ENCODE peak calls at places on chromosome 11, in seven cellular contexts. One of them, this sample, is unnamed.
A peak's percentile ranks its signal among the peaks of the same experiment; 100 is the strongest.

GRCh38 chr11:61495801-61496601 is 12.5 kb upstream of the LRRC10B start:
- DNase-seq in mesothelial cell of epicardium: no peak
- DNase-seq in spleen: no peak
- DNase-seq in AG10803: no peak
- DNase-seq in HFFc6: no peak
- DNase-seq in endothelial cell: no peak
- DNase-seq in lower lobe of right lung: no peak
- DNase-seq in this sample: no peak

GRCh38 chr11:15327786-15328231 is 213.1 kb downstream of the INSC start:
- DNase-seq in HFFc6: no peak
- DNase-seq in mesothelial cell of epicardium: peak; percentile 45
- DNase-seq in spleen: no peak
- DNase-seq in lower lobe of right lung: peak; percentile 52
- DNase-seq in AG10803: peak; percentile 3
- DNase-seq in endothelial cell: peak; percentile 84
- DNase-seq in this sample: peak; percentile 77

GRCh38 chr11:125532668-125533067 is 36.6 kb upstream of the FEZ1 start:
- DNase-seq in endothelial cell: no peak
- DNase-seq in HFFc6: no peak
- DNase-seq in spleen: no peak
- DNase-seq in AG10803: no peak
- DNase-seq in lower lobe of right lung: no peak
- DNase-seq in mesothelial cell of epicardium: no peak
- DNase-seq in this sample: no peak

GRCh38 chr11:103114836-103115235 is 5.6 kb downstream of the DYNC2H1 start:
- DNase-seq in spleen: no peak
- DNase-seq in AG10803: no peak
- DNase-seq in HFFc6: no peak
- DNase-seq in mesothelial cell of epicardium: no peak
- DNase-seq in lower lobe of right lung: no peak
- DNase-seq in endothelial cell: no peak
- DNase-seq in this sample: no peak

GRCh38 chr11:73729594-73730206 is 31.2 kb downstream of the RAB6A start:
- DNase-seq in AG10803: no peak
- DNase-seq in mesothelial cell of epicardium: no peak
- DNase-seq in lower lobe of right lung: no peak
- DNase-seq in spleen: no peak
- DNase-seq in HFFc6: no peak
- DNase-seq in endothelial cell: peak; percentile 35
- DNase-seq in this sample: peak; percentile 22

GRCh38 chr11:13635804-13636203 is 32.7 kb upstream of the FAR1 start:
- DNase-seq in HFFc6: no peak
- DNase-seq in AG10803: no peak
- DNase-seq in endothelial cell: no peak
- DNase-seq in lower lobe of right lung: no peak
- DNase-seq in mesothelial cell of epicardium: no peak
- DNase-seq in spleen: no peak
- DNase-seq in this sample: no peak

GRCh38 chr11:694563-695331 is at the start of gene DEAF1:
- DNase-seq in mesothelial cell of epicardium: peak; percentile 99
- DNase-seq in AG10803: peak; percentile 94
- DNase-seq in endothelial cell: peak; percentile 100
- DNase-seq in spleen: peak; percentile 100
- DNase-seq in HFFc6: peak; percentile 97
- DNase-seq in lower lobe of right lung: peak; percentile 99
- DNase-seq in this sample: peak; percentile 99

GRCh38 chr11:2580444-2581050 is 119.2 kb downstream of the KCNQ1OT1 start:
- DNase-seq in mesothelial cell of epicardium: peak; percentile 19
- DNase-seq in HFFc6: no peak
- DNase-seq in endothelial cell: no peak
- DNase-seq in lower lobe of right lung: peak; percentile 35
- DNase-seq in AG10803: no peak
- DNase-seq in spleen: peak; percentile 63
- DNase-seq in this sample: no peak

GRCh38 chr11:65898656-65899355 is 1.4 kb downstream of the FOSL1 start:
- DNase-seq in lower lobe of right lung: peak; percentile 15
- DNase-seq in HFFc6: no peak
- DNase-seq in mesothelial cell of epicardium: no peak
- DNase-seq in spleen: no peak
- DNase-seq in endothelial cell: no peak
- DNase-seq in AG10803: peak; percentile 62
- DNase-seq in this sample: no peak

DNA sequence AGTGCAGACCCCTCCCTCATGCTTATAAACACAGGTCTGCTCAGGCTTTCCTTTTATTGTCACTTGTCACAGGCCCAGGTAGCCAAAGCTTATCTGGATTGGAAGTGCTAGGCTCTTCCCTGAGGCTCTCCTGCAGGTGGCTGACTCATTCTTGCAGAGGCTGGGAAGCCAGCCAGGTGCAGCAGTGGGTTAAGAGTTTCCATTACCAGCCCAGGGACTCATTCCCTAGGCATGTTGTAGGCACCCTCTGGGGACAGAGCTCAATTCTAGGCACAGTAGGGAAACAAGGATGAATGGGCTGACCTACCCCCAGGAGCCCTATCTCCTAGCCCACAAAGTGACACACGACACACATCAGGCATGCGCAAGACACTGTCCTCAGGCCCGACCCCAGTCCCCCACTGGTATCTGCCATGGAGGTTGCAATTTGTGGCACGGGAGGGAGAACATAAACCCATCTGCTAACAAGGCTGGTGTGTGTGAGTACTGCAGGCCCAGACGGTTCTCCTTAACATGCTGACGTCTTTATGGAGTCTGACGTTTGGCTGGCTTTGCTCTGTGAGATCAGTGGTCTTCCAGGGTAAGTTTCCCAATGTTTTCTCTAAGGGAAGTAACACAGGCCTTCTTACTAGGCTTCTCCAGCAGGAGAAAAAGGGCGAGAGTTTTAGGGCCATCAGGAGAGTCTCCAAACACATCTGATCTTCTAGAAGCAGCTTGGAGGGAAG is 94.2 kb downstream of the ABTB2 start:
- DNase-seq in endothelial cell: no peak
- DNase-seq in mesothelial cell of epicardium: no peak
- DNase-seq in AG10803: peak; percentile 70
- DNase-seq in HFFc6: peak; percentile 68
- DNase-seq in lower lobe of right lung: peak; percentile 73
- DNase-seq in spleen: no peak
- DNase-seq in this sample: no peak
- TF ChIP-seq CTCF in endothelial cell: no peak
- TF ChIP-seq CTCF in mesothelial cell of epicardium: no peak
- TF ChIP-seq CTCF in AG10803: no peak
- TF ChIP-seq CTCF in HFFc6: no peak
- TF ChIP-seq CTCF in lower lobe of right lung: no peak
- TF ChIP-seq CTCF in spleen: no peak
- TF ChIP-seq CTCF in this sample: no peak

GRCh38 chr11:75497788-75498404 is 27.8 kb downstream of the GDPD5 start:
- DNase-seq in lower lobe of right lung: no peak
- DNase-seq in endothelial cell: no peak
- DNase-seq in spleen: no peak
- DNase-seq in AG10803: no peak
- DNase-seq in mesothelial cell of epicardium: no peak
- DNase-seq in HFFc6: no peak
- DNase-seq in this sample: no peak

GRCh38 chr11:75492181-75492820 is 33.4 kb downstream of the GDPD5 start:
- DNase-seq in AG10803: no peak
- DNase-seq in mesothelial cell of epicardium: no peak
- DNase-seq in endothelial cell: peak; percentile 28
- DNase-seq in HFFc6: no peak
- DNase-seq in lower lobe of right lung: no peak
- DNase-seq in spleen: peak; percentile 85
- DNase-seq in this sample: no peak

GRCh38 chr11:75499423-75500305 is 26.1 kb downstream of the GDPD5 start:
- DNase-seq in AG10803: peak; percentile 98
- DNase-seq in HFFc6: peak; percentile 95
- DNase-seq in mesothelial cell of epicardium: no peak
- DNase-seq in endothelial cell: no peak
- DNase-seq in spleen: no peak
- DNase-seq in lower lobe of right lung: no peak
- DNase-seq in this sample: no peak

GRCh38 chr11:75498556-75499255 is 27.0 kb downstream of the GDPD5 start:
- DNase-seq in mesothelial cell of epicardium: no peak
- DNase-seq in HFFc6: peak; percentile 13
- DNase-seq in spleen: no peak
- DNase-seq in AG10803: peak; percentile 56
- DNase-seq in lower lobe of right lung: no peak
- DNase-seq in endothelial cell: no peak
- DNase-seq in this sample: no peak

DNA sequence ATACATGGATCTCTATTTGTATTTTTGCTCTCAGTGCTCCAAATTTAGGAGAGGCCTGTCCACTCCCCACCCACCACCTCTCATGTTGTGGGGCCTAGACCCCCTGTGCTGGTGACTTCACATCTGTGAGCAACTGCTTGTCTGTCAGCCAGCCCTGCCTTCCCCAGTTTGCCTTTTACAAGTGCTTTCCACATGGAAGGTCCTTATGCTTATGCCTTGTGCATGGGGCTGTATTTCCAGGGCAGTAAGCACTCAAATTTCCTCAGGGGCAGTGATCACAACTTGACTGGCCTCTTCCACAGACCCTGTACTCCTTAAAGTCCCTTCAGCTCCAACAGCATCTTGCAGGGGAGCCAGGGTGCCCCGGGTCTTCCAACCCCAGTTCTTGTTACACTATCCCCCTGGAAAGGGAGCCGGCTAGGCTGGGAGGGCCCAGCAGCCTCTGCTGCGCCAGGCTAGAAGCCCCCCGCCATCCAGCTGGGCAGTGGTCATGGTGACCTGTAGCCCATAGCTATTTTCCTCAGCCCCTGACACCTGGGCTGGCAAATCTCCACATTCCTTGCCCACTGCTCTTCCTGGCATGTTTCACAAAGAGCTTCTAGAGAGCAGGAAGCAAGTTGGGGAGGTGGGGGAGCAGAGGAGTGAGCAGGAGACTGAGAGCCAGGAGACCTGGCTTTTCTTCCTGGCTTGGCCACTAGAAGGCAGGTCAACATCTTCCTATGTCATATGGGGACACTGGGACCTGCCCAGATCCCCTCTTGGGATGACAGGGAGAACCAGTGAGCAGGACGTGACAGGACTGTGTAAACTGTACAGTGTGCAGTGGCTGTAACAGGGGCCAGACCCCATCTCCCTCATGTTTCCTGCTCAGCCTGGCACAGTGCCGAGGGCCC is 29.7 kb downstream of the GDPD5 start:
- DNase-seq in endothelial cell: peak; percentile 33
- DNase-seq in HFFc6: no peak
- DNase-seq in spleen: no peak
- DNase-seq in AG10803: no peak
- DNase-seq in mesothelial cell of epicardium: no peak
- DNase-seq in lower lobe of right lung: no peak
- DNase-seq in this sample: no peak
- TF ChIP-seq CTCF in endothelial cell: no peak
- TF ChIP-seq CTCF in HFFc6: no peak
- TF ChIP-seq CTCF in spleen: no peak
- TF ChIP-seq CTCF in AG10803: no peak
- TF ChIP-seq CTCF in mesothelial cell of epicardium: no peak
- TF ChIP-seq CTCF in lower lobe of right lung: peak; percentile 6
- TF ChIP-seq CTCF in this sample: no peak

GRCh38 chr11:68932933-68933577 is 29.4 kb downstream of the IGHMBP2 start:
- DNase-seq in lower lobe of right lung: no peak
- DNase-seq in HFFc6: no peak
- DNase-seq in spleen: peak; percentile 40
- DNase-seq in mesothelial cell of epicardium: no peak
- DNase-seq in endothelial cell: no peak
- DNase-seq in AG10803: no peak
- DNase-seq in this sample: no peak
- TF ChIP-seq CTCF in lower lobe of right lung: no peak
- TF ChIP-seq CTCF in HFFc6: no peak
- TF ChIP-seq CTCF in spleen: no peak
- TF ChIP-seq CTCF in mesothelial cell of epicardium: no peak
- TF ChIP-seq CTCF in endothelial cell: no peak
- TF ChIP-seq CTCF in AG10803: no peak
- TF ChIP-seq CTCF in this sample: no peak

DNA sequence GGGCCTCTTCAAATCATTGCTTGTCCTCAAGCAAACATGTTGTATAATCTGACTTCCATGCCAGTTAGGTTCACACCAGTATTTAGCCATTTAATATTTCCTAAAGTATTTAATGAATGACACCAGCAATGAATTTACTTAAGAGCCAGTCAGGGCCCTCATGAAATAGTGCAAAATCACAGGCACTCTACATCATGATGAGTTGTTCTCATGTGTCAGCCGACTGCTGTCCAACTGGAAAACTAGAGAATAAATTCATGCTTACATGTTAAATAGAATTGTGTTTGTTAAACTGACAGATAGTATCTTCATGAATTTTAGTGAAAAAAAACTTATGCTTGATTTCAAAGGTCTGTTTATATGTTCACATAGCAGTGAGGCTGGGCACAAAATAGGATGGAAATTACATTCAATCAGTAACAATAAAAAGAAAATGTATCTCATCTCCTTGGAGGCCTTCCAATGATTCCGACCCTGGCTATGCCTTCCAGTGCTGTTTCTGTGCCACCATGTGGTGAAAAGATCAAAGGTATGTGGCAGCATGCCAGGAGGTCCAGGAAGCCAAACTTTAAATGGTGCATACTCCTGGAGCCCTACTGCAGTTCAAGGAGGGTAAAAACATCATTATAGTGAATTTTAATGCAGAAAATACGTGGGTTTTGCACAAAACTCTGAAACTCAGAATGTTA is 45.2 kb downstream of the CTSC start:
- DNase-seq in HFFc6: no peak
- DNase-seq in spleen: no peak
- DNase-seq in AG10803: no peak
- DNase-seq in lower lobe of right lung: no peak
- DNase-seq in endothelial cell: no peak
- DNase-seq in mesothelial cell of epicardium: no peak
- DNase-seq in this sample: no peak
- TF ChIP-seq CTCF in HFFc6: no peak
- TF ChIP-seq CTCF in spleen: no peak
- TF ChIP-seq CTCF in AG10803: no peak
- TF ChIP-seq CTCF in lower lobe of right lung: no peak
- TF ChIP-seq CTCF in endothelial cell: no peak
- TF ChIP-seq CTCF in mesothelial cell of epicardium: no peak
- TF ChIP-seq CTCF in this sample: no peak

DNA sequence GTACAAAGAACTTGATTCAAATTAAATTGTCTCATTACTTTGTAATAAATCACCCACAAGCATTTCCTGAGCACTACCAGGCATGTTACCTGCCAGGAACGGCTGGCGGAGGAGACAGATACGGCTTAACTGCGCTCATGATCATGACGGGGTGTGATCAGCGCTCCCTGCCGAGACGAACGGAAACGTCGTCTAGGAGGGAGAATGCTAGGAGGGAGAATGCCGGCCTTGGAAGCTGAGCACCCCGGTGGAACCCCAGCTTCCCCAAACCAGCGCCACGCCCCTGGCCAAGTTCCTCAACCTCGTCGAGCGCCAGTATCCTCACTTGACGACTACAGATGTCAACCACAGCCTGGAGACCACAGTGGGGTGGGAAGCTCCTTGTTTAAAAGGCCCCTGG is 272.8 kb downstream of the CTTN start:
- DNase-seq in lower lobe of right lung: peak; percentile 44
- DNase-seq in spleen: no peak
- DNase-seq in mesothelial cell of epicardium: no peak
- DNase-seq in endothelial cell: no peak
- DNase-seq in HFFc6: no peak
- DNase-seq in AG10803: no peak
- DNase-seq in this sample: no peak
- TF ChIP-seq CTCF in lower lobe of right lung: no peak
- TF ChIP-seq CTCF in spleen: no peak
- TF ChIP-seq CTCF in mesothelial cell of epicardium: no peak
- TF ChIP-seq CTCF in endothelial cell: no peak
- TF ChIP-seq CTCF in HFFc6: no peak
- TF ChIP-seq CTCF in AG10803: no peak
- TF ChIP-seq CTCF in this sample: no peak